ENCODE peak calls at places on chromosomes 5 and 9, in five cellular contexts. P is HCT116, E is neural progenitor cell, S is GM23248, F is MM.1S. N is an unnamed sample.

GRCh38 chr5:134515801-134516200 is 9.7 kb upstream of the JADE2 start:
- DNase-seq in E (no peak), F (no peak), S (no peak), P (no peak), N (no peak)

GRCh38 chr5:179553875-179554274 is 3.5 kb downstream of the RUFY1 start:
- DNase-seq in E (no peak), S (peak; percentile 81), P (no peak), F (no peak), N (no peak)

GRCh38 chr5:65927497-65928340 is 1.3 kb downstream of the ERBIN start:
- DNase-seq in P (no peak), E (peak; percentile 40), F (peak; percentile 50), S (peak; percentile 84), N (peak; percentile 48)

GRCh38 chr5:3000631-3001030 is 249.2 kb upstream of the IRX2 start:
- DNase-seq in E (no peak), S (no peak), F (no peak), P (no peak), N (no peak)

GRCh38 chr9:89629096-89629976 is 24.5 kb downstream of the GADD45G start:
- DNase-seq in F (no peak), P (no peak), S (no peak), E (no peak), N (no peak)

GRCh38 chr5:81838307-81838906 is 87.5 kb upstream of the SSBP2 start:
- DNase-seq in E (peak; percentile 38), P (peak; percentile 28), S (peak; percentile 64), F (peak; percentile 53), N (peak; percentile 73)

GRCh38 chr5:1860949-1861348 is 21.8 kb downstream of the IRX4 start:
- DNase-seq in P (no peak), S (no peak), F (no peak), E (no peak), N (no peak)

GRCh38 chr5:150862070-150862469 is 15.7 kb downstream of the IRGM start:
- DNase-seq in E (no peak), S (no peak), F (no peak), P (no peak), N (no peak)

GRCh38 chr9:117293199-117294114 is 121.4 kb downstream of the ASTN2 start:
- DNase-seq in S (no peak), F (no peak), E (no peak), P (no peak), N (no peak)

GRCh38 chr5:83974151-83974822 is 253.6 kb upstream of the HAPLN1 start:
- DNase-seq in E (peak; percentile 27), F (no peak), S (peak; percentile 2), P (no peak), N (peak; percentile 60)

GRCh38 chr9:74598874-74599273 is 101.7 kb downstream of the RORB start:
- DNase-seq in S (no peak), P (no peak), F (no peak), E (no peak), N (no peak)

GRCh38 chr5:125829349-125829748 is 593.9 kb upstream of the GRAMD2B start:
- DNase-seq in F (peak; percentile 77), P (no peak), E (no peak), S (no peak), N (no peak)

GRCh38 chr5:33494476-33494875 is 53.7 kb downstream of the TARS1 start:
- DNase-seq in S (no peak), E (no peak), F (no peak), P (no peak), N (no peak)

GRCh38 chr9:136309101-136309801 is 5.4 kb upstream of the CCDC187 start:
- DNase-seq in E (no peak), S (no peak), P (no peak), F (no peak), N (no peak)

GRCh38 chr9:109014267-109015025 is 1.1 kb upstream of the CTNNAL1 start:
- DNase-seq in E (peak; percentile 25), F (no peak), S (peak; percentile 73), P (no peak), N (peak; percentile 50)

GRCh38 chr5:171630047-171630669 is 155.5 kb upstream of the SMIM23 start:
- DNase-seq in S (peak; percentile 72), F (peak; percentile 48), P (peak; percentile 41), E (peak; percentile 87), N (peak; percentile 86)

GRCh38 chr5:30209752-30210151 is 983.7 kb upstream of the CDH6 start:
- DNase-seq in P (no peak), F (no peak), E (no peak), S (no peak), N (no peak)

GRCh38 chr5:179362355-179362754 is 17.1 kb upstream of the ADAMTS2 start:
- DNase-seq in E (no peak), S (no peak), P (no peak), F (no peak), N (peak; percentile 56)

GRCh38 chr5:133390416-133391155 is 221.8 kb downstream of the FSTL4 start:
- DNase-seq in F (no peak), S (no peak), E (no peak), P (no peak), N (no peak)

GRCh38 chr9:125085703-125086477 is 57.4 kb downstream of the SCAI start:
- DNase-seq in F (no peak), S (no peak), E (no peak), P (no peak), N (no peak)

GRCh38 chr9:123445981-123446610 is 90.1 kb downstream of the CRB2 start:
- DNase-seq in S (peak; percentile 19), F (no peak), E (no peak), P (peak; percentile 23), N (no peak)

GRCh38 chr5:41325074-41325473 is 111.7 kb upstream of the C6 start:
- DNase-seq in F (no peak), E (no peak), S (no peak), P (no peak), N (no peak)

GRCh38 chr5:179371681-179372675 is 26.7 kb upstream of the ADAMTS2 start:
- DNase-seq in S (no peak), F (no peak), P (no peak), E (no peak), N (no peak)

GRCh38 chr5:32487424-32487823 is 42.9 kb upstream of the ZFR start:
- DNase-seq in P (no peak), F (no peak), E (no peak), S (no peak), N (no peak)

GRCh38 chr5:108639356-108639755 is 108.3 kb upstream of the FER start:
- DNase-seq in E (no peak), S (no peak), F (no peak), P (no peak), N (peak; percentile 2)

GRCh38 chr5:138752951-138753793 is at the start of gene CTNNA1:
- DNase-seq in E (peak; percentile 92), P (peak; percentile 71), F (peak; percentile 76), S (peak; percentile 78), N (peak; percentile 92)

GRCh38 chr5:82046268-82046621 is 74.4 kb downstream of the ATG10 start:
- DNase-seq in S (no peak), P (no peak), E (peak; percentile 31), F (no peak), N (no peak)

GRCh38 chr9:122821278-122821952 is 7.0 kb downstream of the PDCL start:
- DNase-seq in S (no peak), P (no peak), F (no peak), E (no peak), N (no peak)

GRCh38 chr9:77402286-77402685 is 225.0 kb downstream of the VPS13A start:
- DNase-seq in S (peak; percentile 37), E (no peak), P (no peak), F (no peak), N (no peak)
- H3K27ac ChIP-seq in S (no peak overlapping the region), E (no peak overlapping the region), P (no peak overlapping the region), F (no peak overlapping the region), N (no peak overlapping the region)

GRCh38 chr9:126517751-126518261 is 95.9 kb upstream of the LMX1B start:
- DNase-seq in F (no peak), E (no peak), P (no peak), S (peak; percentile 47), N (no peak)
- TF ChIP-seq EZH2 in F (no peak), E (no peak), P (no peak), S (no peak), N (no peak)

GRCh38 chr9:97956365-97956764 is 18.4 kb upstream of the HEMGN start:
- DNase-seq in F (no peak), E (no peak), P (no peak), S (no peak), N (no peak)

GRCh38 chr9:97962575-97962974 is 20.6 kb upstream of the ANP32B start:
- DNase-seq in S (no peak), P (no peak), F (no peak), E (no peak), N (no peak)

GRCh38 chr9:97963232-97963631 is 19.9 kb upstream of the ANP32B start:
- DNase-seq in F (no peak), P (no peak), S (no peak), E (no peak), N (no peak)

GRCh38 chr9:97959585-97959984 is 21.6 kb upstream of the HEMGN start:
- DNase-seq in E (no peak), S (no peak), F (no peak), P (no peak), N (no peak)

DNA sequence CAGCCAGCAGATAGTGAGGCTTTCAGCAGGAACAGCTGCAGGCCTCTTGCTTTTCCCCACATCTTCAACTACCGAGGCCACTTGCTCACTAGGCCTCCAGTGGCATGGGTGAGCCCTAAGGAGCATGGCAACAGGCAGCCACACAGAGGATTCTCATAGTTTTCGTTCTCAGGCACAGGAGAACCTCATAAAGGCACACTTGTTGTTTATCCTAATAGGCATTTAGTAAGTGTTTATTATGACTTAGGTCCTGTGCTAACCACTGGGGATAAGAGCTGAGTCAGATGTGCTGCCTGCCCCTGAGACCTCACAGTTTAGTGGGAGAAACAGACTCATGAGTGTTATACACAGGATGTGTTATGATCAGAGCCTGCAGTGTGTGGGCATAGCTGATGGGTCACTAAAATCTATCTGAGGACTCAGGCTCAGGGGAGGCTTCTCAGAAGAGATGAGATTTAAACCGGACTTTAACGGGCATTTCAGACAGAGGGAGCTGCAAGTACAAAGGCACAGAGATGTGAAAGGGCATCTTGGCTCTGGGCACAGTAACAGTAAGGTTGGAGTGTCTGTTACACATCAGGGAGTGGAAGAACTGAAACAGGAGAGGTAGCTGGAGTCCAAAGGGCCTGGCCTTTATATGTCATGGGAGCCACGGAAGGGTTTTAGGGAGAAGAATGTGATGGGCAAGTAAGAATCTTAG is 21.0 kb upstream of the HEMGN start:
- DNase-seq in E (no peak), F (no peak), P (no peak), S (peak; percentile 80), N (no peak)
- TF ChIP-seq EZH2phosphoT487 in E (no peak), F (no peak), P (no peak), S (no peak), N (no peak)

DNA sequence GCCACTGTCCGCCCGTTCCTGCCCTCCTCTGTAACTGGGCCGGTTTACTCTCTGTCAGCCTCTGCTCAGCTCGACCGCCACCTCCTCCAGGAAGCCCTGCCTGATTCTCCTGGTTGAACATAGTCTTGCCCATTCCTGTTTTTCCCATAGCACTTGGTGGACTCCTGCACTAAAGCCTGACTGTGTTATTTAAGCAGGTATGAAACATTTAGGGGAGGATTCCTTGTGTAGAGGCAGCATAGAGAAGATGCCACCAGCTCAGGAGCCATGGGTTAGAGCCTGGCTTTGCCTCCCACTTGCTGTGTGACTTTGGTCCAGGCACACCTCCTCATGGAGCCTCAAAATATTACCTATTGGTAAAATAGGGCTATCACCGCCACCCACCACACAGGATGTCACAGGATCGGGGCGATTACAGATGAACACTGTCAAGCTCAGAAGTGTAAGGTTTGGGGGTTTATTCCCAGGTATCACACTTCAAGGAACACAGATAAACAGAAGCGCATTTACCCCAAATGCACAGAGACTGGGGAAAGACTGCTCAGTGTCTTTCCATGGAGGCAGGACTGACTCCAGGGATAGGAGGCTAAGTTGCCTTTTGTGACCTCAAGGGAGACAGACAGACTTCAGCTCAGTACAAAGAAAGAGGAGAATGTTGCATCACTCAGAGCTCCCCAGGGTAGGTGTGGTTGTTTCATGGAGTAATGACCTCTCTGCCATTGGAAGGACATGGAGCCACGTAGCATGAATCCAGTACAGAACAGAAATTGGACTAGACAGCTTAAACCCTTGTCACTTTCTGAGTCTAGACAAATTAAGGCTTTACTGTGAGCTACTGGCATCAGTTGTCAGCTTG is 6.7 kb downstream of the TRAF1 start:
- DNase-seq in F (no peak), E (no peak), S (no peak), P (no peak), N (no peak)
- H3K27ac ChIP-seq in F (no peak overlapping the region), E (no peak overlapping the region), S (no peak overlapping the region), P (no peak overlapping the region), N (no peak overlapping the region)

N was measured in GM23338.